ENCODE peak calls at places on chromosomes 1 and 21, in six cellular contexts. B, Z, J, W, N and R are unnamed samples.
A peak's percentile ranks its signal among the peaks of the same experiment; 100 is the strongest.

GRCh38 chr1:201630582-201630981 is 91.7 kb downstream of the NAV1 start:
- DNase-seq in J (peak; percentile 65), W (no peak), N (no peak), Z (no peak), B (no peak), R (no peak)

GRCh38 chr1:198679535-198680173 is 40.8 kb downstream of the PTPRC start:
- DNase-seq in Z (no peak), B (no peak), W (no peak), N (no peak), J (no peak), R (no peak)

GRCh38 chr1:27646676-27647075 is 11.7 kb upstream of the FGR start:
- DNase-seq in J (no peak), N (no peak), W (no peak), Z (no peak), B (no peak), R (no peak)

GRCh38 chr1:95496307-95496706 is 262.3 kb downstream of the RWDD3 start:
- DNase-seq in N (no peak), B (no peak), W (no peak), J (no peak), Z (no peak), R (no peak)

GRCh38 chr1:94209425-94209824 is 28.0 kb downstream of the ARHGAP29 start:
- DNase-seq in N (no peak), W (no peak), J (peak; percentile 68), B (no peak), Z (no peak), R (no peak)

GRCh38 chr1:194598098-194598497 is 1411.7 kb upstream of the B3GALT2 start:
- DNase-seq in B (no peak), J (no peak), W (no peak), Z (no peak), N (no peak), R (peak; percentile 2)

GRCh38 chr21:30962013-30962412 is 76.3 kb downstream of the KRTAP19-8 start:
- DNase-seq in Z (no peak), N (no peak), J (no peak), W (no peak), B (no peak), R (no peak)

GRCh38 chr21:44273046-44273445 is 11.3 kb upstream of the DNMT3L start:
- DNase-seq in W (no peak), N (no peak), J (no peak), B (no peak), Z (no peak), R (no peak)

GRCh38 chr1:7672864-7673263 is 98.2 kb upstream of the VAMP3 start:
- DNase-seq in J (no peak), W (no peak), B (no peak), Z (no peak), N (peak; percentile 21), R (no peak)

GRCh38 chr1:204359474-204360255 is at the start of gene PLEKHA6:
- DNase-seq in N (peak; percentile 92), J (peak; percentile 53), B (peak; percentile 95), Z (no peak), W (no peak), R (peak; percentile 80)

GRCh38 chr1:107499139-107499744 is 358.4 kb downstream of the NTNG1 start:
- DNase-seq in Z (no peak), W (no peak), B (no peak), J (no peak), N (no peak), R (no peak)

GRCh38 chr1:118159578-118159977 is 25.4 kb downstream of the SPAG17 start:
- DNase-seq in W (no peak), J (no peak), N (no peak), B (no peak), Z (no peak), R (no peak)

GRCh38 chr1:27395441-27396195 is 3.2 kb downstream of the GPR3 start:
- DNase-seq in Z (no peak), B (peak; percentile 53), W (peak; percentile 72), J (peak; percentile 88), N (peak; percentile 51), R (peak; percentile 69)

GRCh38 chr1:13730751-13731482 is 30.9 kb downstream of the PRDM2 start:
- DNase-seq in W (peak; percentile 72), B (no peak), J (peak; percentile 32), N (no peak), Z (no peak), R (no peak)

GRCh38 chr21:41817228-41817627 is 50.4 kb upstream of the RIPK4 start:
- DNase-seq in N (peak; percentile 55), J (peak; percentile 92), Z (no peak), W (peak; percentile 5), B (no peak), R (peak; percentile 75)

GRCh38 chr1:166716620-166717019 is 122.7 kb upstream of the POGK start:
- DNase-seq in Z (no peak), N (no peak), W (no peak), J (no peak), B (no peak), R (no peak)

GRCh38 chr21:45456014-45456835 is 51.3 kb downstream of the COL18A1 start:
- DNase-seq in W (no peak), B (no peak), N (no peak), Z (no peak), J (no peak), R (no peak)

GRCh38 chr1:2229921-2230700 is 2.0 kb downstream of the SKI start:
- DNase-seq in B (no peak), J (no peak), Z (no peak), W (no peak), N (no peak), R (peak; percentile 54)

GRCh38 chr1:61282387-61282786 is 200.0 kb downstream of the NFIA start:
- DNase-seq in J (no peak), N (no peak), Z (no peak), B (no peak), W (no peak), R (no peak)

GRCh38 chr1:151165281-151165737 is 393 bp downstream of the LYSMD1 start:
- DNase-seq in B (peak; percentile 16), J (no peak), Z (no peak), W (no peak), N (no peak), R (peak; percentile 63)

GRCh38 chr1:64092851-64093371 is 110.5 kb upstream of the UBE2U start:
- DNase-seq in Z (no peak), J (no peak), B (no peak), N (no peak), W (no peak), R (peak; percentile 80)

GRCh38 chr1:66022904-66023620 is 230.4 kb downstream of the PDE4B start:
- DNase-seq in N (no peak), Z (no peak), J (no peak), B (peak; percentile 47), W (no peak), R (no peak)

GRCh38 chr1:15290382-15290781 is 43.4 kb downstream of the FHAD1 start:
- DNase-seq in B (no peak), N (no peak), Z (no peak), J (peak; percentile 20), W (no peak), R (no peak)

GRCh38 chr1:201253906-201254624 is 29.2 kb upstream of the PKP1 start:
- DNase-seq in Z (no peak), N (no peak), W (no peak), B (no peak), J (peak; percentile 33), R (no peak)

GRCh38 chr1:218377143-218377660 is 32.1 kb downstream of the TGFB2 start:
- DNase-seq in Z (no peak), B (no peak), W (peak; percentile 69), J (peak; percentile 85), N (no peak), R (no peak)

GRCh38 chr1:23664837-23665795 is 26.5 kb upstream of the RPL11 start:
- DNase-seq in B (no peak), J (peak; percentile 61), Z (no peak), N (peak; percentile 34), W (no peak), R (no peak)

GRCh38 chr1:198186916-198187580 is 30.2 kb downstream of the NEK7 start:
- DNase-seq in N (no peak), J (no peak), Z (no peak), W (no peak), B (no peak), R (no peak)

GRCh38 chr21:29892379-29892778 is 47.4 kb downstream of the GRIK1 start:
- DNase-seq in B (no peak), W (no peak), J (no peak), Z (no peak), N (no peak), R (no peak)